ENCODE peak calls at places on chromosomes 7 and 10, in nine cellular contexts. One of them, this sample, is unnamed.

GRCh38 chr7:88835147-88835728 is 39.7 kb upstream of the TEX47 start:
- DNase-seq in GM20000: peak
- DNase-seq in neural crest cell: peak
- DNase-seq in body of pancreas: no peak
- DNase-seq in astrocyte of the spinal cord: peak
- DNase-seq in progenitor cell of endocrine pancreas: no peak
- DNase-seq in fibroblast of lung: no peak
- DNase-seq in PC-9: no peak
- DNase-seq in fibroblast of the aortic adventitia: peak
- DNase-seq in this sample: no peak

GRCh38 chr10:79153753-79154152 is 85.0 kb downstream of the ZMIZ1 start:
- DNase-seq in GM20000: no peak
- DNase-seq in neural crest cell: no peak
- DNase-seq in body of pancreas: peak
- DNase-seq in astrocyte of the spinal cord: no peak
- DNase-seq in progenitor cell of endocrine pancreas: no peak
- DNase-seq in fibroblast of lung: no peak
- DNase-seq in PC-9: no peak
- DNase-seq in fibroblast of the aortic adventitia: no peak
- DNase-seq in this sample: peak

GRCh38 chr10:102281103-102281502 is 35.8 kb downstream of the GBF1 start:
- DNase-seq in GM20000: no peak
- DNase-seq in neural crest cell: no peak
- DNase-seq in body of pancreas: no peak
- DNase-seq in astrocyte of the spinal cord: no peak
- DNase-seq in progenitor cell of endocrine pancreas: no peak
- DNase-seq in fibroblast of lung: peak
- DNase-seq in PC-9: no peak
- DNase-seq in fibroblast of the aortic adventitia: peak
- DNase-seq in this sample: no peak

GRCh38 chr10:45238896-45239295 is 76.5 kb downstream of the OR13A1 start:
- DNase-seq in GM20000: no peak
- DNase-seq in neural crest cell: no peak
- DNase-seq in body of pancreas: no peak
- DNase-seq in astrocyte of the spinal cord: no peak
- DNase-seq in progenitor cell of endocrine pancreas: no peak
- DNase-seq in fibroblast of lung: no peak
- DNase-seq in PC-9: no peak
- DNase-seq in fibroblast of the aortic adventitia: no peak
- DNase-seq in this sample: no peak

GRCh38 chr7:22601812-22602568 is 102.0 kb upstream of the STEAP1B start:
- DNase-seq in GM20000: no peak
- DNase-seq in neural crest cell: no peak
- DNase-seq in body of pancreas: no peak
- DNase-seq in astrocyte of the spinal cord: peak
- DNase-seq in progenitor cell of endocrine pancreas: no peak
- DNase-seq in fibroblast of lung: peak
- DNase-seq in PC-9: no peak
- DNase-seq in fibroblast of the aortic adventitia: peak
- DNase-seq in this sample: no peak

GRCh38 chr7:32648408-32649156 is 153.3 kb downstream of the AVL9 start:
- DNase-seq in GM20000: no peak
- DNase-seq in neural crest cell: no peak
- DNase-seq in body of pancreas: no peak
- DNase-seq in astrocyte of the spinal cord: no peak
- DNase-seq in progenitor cell of endocrine pancreas: no peak
- DNase-seq in fibroblast of lung: no peak
- DNase-seq in PC-9: no peak
- DNase-seq in fibroblast of the aortic adventitia: no peak
- DNase-seq in this sample: no peak

GRCh38 chr7:134991469-134992339 is 5.4 kb downstream of the AGBL3 start:
- DNase-seq in GM20000: no peak
- DNase-seq in neural crest cell: no peak
- DNase-seq in body of pancreas: peak
- DNase-seq in astrocyte of the spinal cord: no peak
- DNase-seq in progenitor cell of endocrine pancreas: no peak
- DNase-seq in fibroblast of lung: no peak
- DNase-seq in PC-9: no peak
- DNase-seq in fibroblast of the aortic adventitia: peak
- DNase-seq in this sample: no peak

GRCh38 chr7:90520484-90520883 is 51.0 kb downstream of the PTTG1IP2 start:
- DNase-seq in GM20000: no peak
- DNase-seq in neural crest cell: no peak
- DNase-seq in body of pancreas: no peak
- DNase-seq in astrocyte of the spinal cord: no peak
- DNase-seq in progenitor cell of endocrine pancreas: no peak
- DNase-seq in fibroblast of lung: peak
- DNase-seq in PC-9: no peak
- DNase-seq in fibroblast of the aortic adventitia: peak
- DNase-seq in this sample: no peak

GRCh38 chr10:1745794-1746456 is 8.6 kb upstream of the ADARB2 start:
- DNase-seq in GM20000: no peak
- DNase-seq in neural crest cell: no peak
- DNase-seq in body of pancreas: no peak
- DNase-seq in astrocyte of the spinal cord: no peak
- DNase-seq in progenitor cell of endocrine pancreas: no peak
- DNase-seq in fibroblast of lung: no peak
- DNase-seq in PC-9: no peak
- DNase-seq in fibroblast of the aortic adventitia: no peak
- DNase-seq in this sample: no peak

GRCh38 chr10:35194906-35195305 is 68.3 kb downstream of the CREM start:
- DNase-seq in GM20000: no peak
- DNase-seq in neural crest cell: no peak
- DNase-seq in body of pancreas: no peak
- DNase-seq in astrocyte of the spinal cord: peak
- DNase-seq in progenitor cell of endocrine pancreas: no peak
- DNase-seq in fibroblast of lung: peak
- DNase-seq in PC-9: no peak
- DNase-seq in fibroblast of the aortic adventitia: peak
- DNase-seq in this sample: no peak

GRCh38 chr10:20105236-20105635 is 289.0 kb downstream of the PLXDC2 start:
- DNase-seq in GM20000: no peak
- DNase-seq in neural crest cell: no peak
- DNase-seq in body of pancreas: peak
- DNase-seq in astrocyte of the spinal cord: peak
- DNase-seq in progenitor cell of endocrine pancreas: no peak
- DNase-seq in fibroblast of lung: peak
- DNase-seq in PC-9: no peak
- DNase-seq in fibroblast of the aortic adventitia: peak
- DNase-seq in this sample: no peak

GRCh38 chr10:89115876-89116627 is 91.1 kb downstream of the CH25H start:
- DNase-seq in GM20000: no peak
- DNase-seq in neural crest cell: no peak
- DNase-seq in body of pancreas: no peak
- DNase-seq in astrocyte of the spinal cord: peak
- DNase-seq in progenitor cell of endocrine pancreas: no peak
- DNase-seq in fibroblast of lung: peak
- DNase-seq in PC-9: no peak
- DNase-seq in fibroblast of the aortic adventitia: peak
- DNase-seq in this sample: no peak

GRCh38 chr10:86363184-86363832 is 3.3 kb downstream of the GRID1 start:
- DNase-seq in GM20000: peak
- DNase-seq in neural crest cell: peak
- DNase-seq in body of pancreas: peak
- DNase-seq in astrocyte of the spinal cord: no peak
- DNase-seq in progenitor cell of endocrine pancreas: peak
- DNase-seq in fibroblast of lung: no peak
- DNase-seq in PC-9: no peak
- DNase-seq in fibroblast of the aortic adventitia: no peak
- DNase-seq in this sample: peak

GRCh38 chr7:6251653-6252052 is 20.8 kb downstream of the CYTH3 start:
- DNase-seq in GM20000: no peak
- DNase-seq in neural crest cell: no peak
- DNase-seq in body of pancreas: no peak
- DNase-seq in astrocyte of the spinal cord: peak
- DNase-seq in progenitor cell of endocrine pancreas: no peak
- DNase-seq in fibroblast of lung: no peak
- DNase-seq in PC-9: no peak
- DNase-seq in fibroblast of the aortic adventitia: no peak
- DNase-seq in this sample: no peak

GRCh38 chr10:12500406-12501303 is 151.3 kb downstream of the CAMK1D start:
- DNase-seq in GM20000: no peak
- DNase-seq in neural crest cell: no peak
- DNase-seq in body of pancreas: peak
- DNase-seq in astrocyte of the spinal cord: peak
- DNase-seq in progenitor cell of endocrine pancreas: no peak
- DNase-seq in fibroblast of lung: no peak
- DNase-seq in PC-9: peak
- DNase-seq in fibroblast of the aortic adventitia: peak
- DNase-seq in this sample: no peak

DNA sequence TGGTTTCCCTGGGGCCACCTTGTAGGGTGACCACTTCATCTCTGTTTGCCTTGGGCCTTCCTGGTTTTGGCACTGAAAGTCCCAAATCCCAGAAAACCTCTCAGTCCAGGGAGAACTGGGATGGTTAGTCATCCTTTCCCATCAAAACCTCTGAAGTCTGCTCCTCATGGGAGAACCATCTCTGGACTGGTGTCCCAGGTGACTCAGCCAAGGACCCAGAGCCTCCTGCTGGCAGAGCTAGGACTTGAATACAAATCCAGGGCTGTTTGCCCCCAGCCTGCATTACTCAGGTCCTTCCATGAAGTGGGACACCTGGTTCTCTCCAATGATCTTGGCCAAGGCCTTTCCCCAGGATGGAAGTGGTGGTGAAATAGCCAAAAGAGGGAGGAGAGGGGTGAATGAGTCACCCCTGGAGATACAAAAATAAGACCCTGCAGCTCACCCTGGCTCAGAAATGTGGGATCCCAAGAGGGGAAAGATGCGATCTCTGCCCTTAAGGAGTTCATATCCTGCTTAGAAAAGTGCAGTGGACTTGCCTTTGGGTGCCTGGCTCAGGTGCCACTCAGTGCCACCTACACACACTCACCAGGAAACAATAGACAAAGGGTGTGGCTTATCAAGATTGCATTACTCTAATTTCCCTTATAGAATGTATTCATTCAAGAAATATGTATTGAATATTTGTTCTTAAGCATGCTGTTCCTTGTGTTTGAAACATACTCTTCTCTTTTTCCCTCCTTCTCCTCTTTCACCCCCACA is 22.0 kb downstream of the ADRA2A start:
- DNase-seq in GM20000: no peak
- DNase-seq in neural crest cell: no peak
- DNase-seq in body of pancreas: no peak
- DNase-seq in astrocyte of the spinal cord: no peak
- DNase-seq in progenitor cell of endocrine pancreas: no peak
- DNase-seq in fibroblast of lung: no peak
- DNase-seq in PC-9: peak
- DNase-seq in fibroblast of the aortic adventitia: peak
- DNase-seq in this sample: no peak
- TF ChIP-seq CTCF in GM20000: no peak
- TF ChIP-seq CTCF in neural crest cell: no peak
- TF ChIP-seq CTCF in body of pancreas: no peak
- TF ChIP-seq CTCF in astrocyte of the spinal cord: peak
- TF ChIP-seq CTCF in progenitor cell of endocrine pancreas: no peak
- TF ChIP-seq CTCF in fibroblast of lung: no peak
- TF ChIP-seq CTCF in PC-9: no peak
- TF ChIP-seq CTCF in fibroblast of the aortic adventitia: peak
- TF ChIP-seq CTCF in this sample: no peak

DNA sequence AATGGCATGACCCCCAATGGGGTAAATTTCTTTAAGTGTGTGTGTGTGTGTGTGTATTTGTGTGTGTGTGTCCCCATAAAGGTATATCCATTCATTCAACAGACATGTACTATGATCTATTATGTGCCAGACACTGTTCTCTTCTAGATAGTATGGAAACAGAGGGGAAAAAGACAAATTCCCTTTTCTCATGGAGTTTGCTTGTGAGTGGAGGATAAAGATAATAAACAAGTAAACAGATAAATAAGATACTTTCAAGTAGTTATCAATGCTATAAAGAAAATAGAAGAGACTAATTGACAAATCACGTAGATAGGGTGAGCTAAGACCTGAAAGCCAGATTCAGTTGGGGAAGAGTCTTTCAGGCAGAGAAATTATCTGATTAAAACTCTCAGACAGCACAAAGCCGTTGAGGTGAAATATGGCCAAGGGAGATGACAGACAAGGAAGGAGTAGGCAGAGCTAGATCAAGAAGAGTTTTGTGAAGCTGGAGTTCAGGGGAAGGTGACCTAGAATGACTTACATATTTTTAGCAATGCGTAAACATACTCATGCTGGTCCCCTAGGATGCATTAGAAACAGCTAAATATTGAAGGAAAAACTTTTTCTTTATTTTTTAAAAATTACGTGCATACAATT is 45.2 kb upstream of the DMTF1 start:
- DNase-seq in GM20000: no peak
- DNase-seq in neural crest cell: no peak
- DNase-seq in body of pancreas: no peak
- DNase-seq in astrocyte of the spinal cord: no peak
- DNase-seq in progenitor cell of endocrine pancreas: no peak
- DNase-seq in fibroblast of lung: no peak
- DNase-seq in PC-9: no peak
- DNase-seq in fibroblast of the aortic adventitia: no peak
- DNase-seq in this sample: no peak
- TF ChIP-seq CTCF in GM20000: no peak
- TF ChIP-seq CTCF in neural crest cell: no peak
- TF ChIP-seq CTCF in body of pancreas: no peak
- TF ChIP-seq CTCF in astrocyte of the spinal cord: no peak
- TF ChIP-seq CTCF in progenitor cell of endocrine pancreas: no peak
- TF ChIP-seq CTCF in fibroblast of lung: no peak
- TF ChIP-seq CTCF in PC-9: no peak
- TF ChIP-seq CTCF in fibroblast of the aortic adventitia: no peak
- TF ChIP-seq CTCF in this sample: no peak

GRCh38 chr7:74364061-74364460 is 74.9 kb downstream of the CLIP2 start:
- DNase-seq in GM20000: no peak
- DNase-seq in neural crest cell: peak
- DNase-seq in body of pancreas: no peak
- DNase-seq in astrocyte of the spinal cord: no peak
- DNase-seq in progenitor cell of endocrine pancreas: no peak
- DNase-seq in fibroblast of lung: no peak
- DNase-seq in PC-9: no peak
- DNase-seq in fibroblast of the aortic adventitia: no peak
- DNase-seq in this sample: no peak
- TF ChIP-seq CTCF in GM20000: no peak
- TF ChIP-seq CTCF in neural crest cell: peak
- TF ChIP-seq CTCF in body of pancreas: no peak
- TF ChIP-seq CTCF in astrocyte of the spinal cord: peak
- TF ChIP-seq CTCF in progenitor cell of endocrine pancreas: peak
- TF ChIP-seq CTCF in fibroblast of lung: no peak
- TF ChIP-seq CTCF in PC-9: no peak
- TF ChIP-seq CTCF in fibroblast of the aortic adventitia: peak
- TF ChIP-seq CTCF in this sample: no peak

GRCh38 chr10:114087655-114088054 is 44.0 kb downstream of the ADRB1 start:
- DNase-seq in GM20000: no peak
- DNase-seq in neural crest cell: no peak
- DNase-seq in body of pancreas: no peak
- DNase-seq in astrocyte of the spinal cord: no peak
- DNase-seq in progenitor cell of endocrine pancreas: no peak
- DNase-seq in fibroblast of lung: no peak
- DNase-seq in PC-9: no peak
- DNase-seq in fibroblast of the aortic adventitia: no peak
- DNase-seq in this sample: no peak
- TF ChIP-seq CTCF in GM20000: no peak
- TF ChIP-seq CTCF in neural crest cell: no peak
- TF ChIP-seq CTCF in body of pancreas: no peak
- TF ChIP-seq CTCF in astrocyte of the spinal cord: no peak
- TF ChIP-seq CTCF in progenitor cell of endocrine pancreas: no peak
- TF ChIP-seq CTCF in fibroblast of lung: no peak
- TF ChIP-seq CTCF in PC-9: no peak
- TF ChIP-seq CTCF in fibroblast of the aortic adventitia: no peak
- TF ChIP-seq CTCF in this sample: peak